ENCODE peak calls at places on chromosome 19, in eight cellular contexts. One of them, this sample, is unnamed.

GRCh38 chr19:55472463-55472862 is 4.0 kb upstream of the ZNF628 start:
- DNase-seq in NCI-H460: no peak
- DNase-seq in B cell: no peak
- DNase-seq in left ventricle myocardium superior: no peak
- DNase-seq in activated CD4-positive, alpha-beta T cell treated with anti-CD3 and anti-CD28 coated beads for 48 hours: no peak
- DNase-seq in NT2/D1: no peak
- DNase-seq in progenitor cell of endocrine pancreas: no peak
- DNase-seq in NCI-H748 treated with DMSO at 0.1 percent for 48 hours: no peak
- DNase-seq in this sample: no peak

GRCh38 chr19:3975637-3976087 is 4.8 kb upstream of the DAPK3 start:
- DNase-seq in NCI-H460: no peak
- DNase-seq in B cell: no peak
- DNase-seq in left ventricle myocardium superior: no peak
- DNase-seq in activated CD4-positive, alpha-beta T cell treated with anti-CD3 and anti-CD28 coated beads for 48 hours: no peak
- DNase-seq in NT2/D1: no peak
- DNase-seq in progenitor cell of endocrine pancreas: no peak
- DNase-seq in NCI-H748 treated with DMSO at 0.1 percent for 48 hours: no peak
- DNase-seq in this sample: no peak

GRCh38 chr19:15991602-15992001 is 42.8 kb downstream of the OR10H4 start:
- DNase-seq in NCI-H460: no peak
- DNase-seq in B cell: no peak
- DNase-seq in left ventricle myocardium superior: no peak
- DNase-seq in activated CD4-positive, alpha-beta T cell treated with anti-CD3 and anti-CD28 coated beads for 48 hours: no peak
- DNase-seq in NT2/D1: no peak
- DNase-seq in progenitor cell of endocrine pancreas: no peak
- DNase-seq in NCI-H748 treated with DMSO at 0.1 percent for 48 hours: no peak
- DNase-seq in this sample: no peak

GRCh38 chr19:53581871-53582279 is 43.9 kb downstream of the ZNF331 start:
- DNase-seq in NCI-H460: no peak
- DNase-seq in B cell: no peak
- DNase-seq in left ventricle myocardium superior: no peak
- DNase-seq in activated CD4-positive, alpha-beta T cell treated with anti-CD3 and anti-CD28 coated beads for 48 hours: no peak
- DNase-seq in NT2/D1: no peak
- DNase-seq in progenitor cell of endocrine pancreas: no peak
- DNase-seq in NCI-H748 treated with DMSO at 0.1 percent for 48 hours: no peak
- DNase-seq in this sample: no peak

GRCh38 chr19:3693030-3693925 is 7.0 kb downstream of the PIP5K1C start:
- DNase-seq in NCI-H460: no peak
- DNase-seq in B cell: no peak
- DNase-seq in left ventricle myocardium superior: no peak
- DNase-seq in activated CD4-positive, alpha-beta T cell treated with anti-CD3 and anti-CD28 coated beads for 48 hours: no peak
- DNase-seq in NT2/D1: no peak
- DNase-seq in progenitor cell of endocrine pancreas: no peak
- DNase-seq in NCI-H748 treated with DMSO at 0.1 percent for 48 hours: no peak
- DNase-seq in this sample: no peak

GRCh38 chr19:14686411-14686810 is 3.4 kb upstream of the ZNF333 start:
- DNase-seq in NCI-H460: peak
- DNase-seq in B cell: peak
- DNase-seq in left ventricle myocardium superior: no peak
- DNase-seq in activated CD4-positive, alpha-beta T cell treated with anti-CD3 and anti-CD28 coated beads for 48 hours: peak
- DNase-seq in NT2/D1: peak
- DNase-seq in progenitor cell of endocrine pancreas: no peak
- DNase-seq in NCI-H748 treated with DMSO at 0.1 percent for 48 hours: no peak
- DNase-seq in this sample: peak

GRCh38 chr19:36331353-36332228 is 47.4 kb downstream of the ZFP14 start:
- DNase-seq in NCI-H460: peak
- DNase-seq in B cell: peak
- DNase-seq in left ventricle myocardium superior: peak
- DNase-seq in activated CD4-positive, alpha-beta T cell treated with anti-CD3 and anti-CD28 coated beads for 48 hours: peak
- DNase-seq in NT2/D1: peak
- DNase-seq in progenitor cell of endocrine pancreas: peak
- DNase-seq in NCI-H748 treated with DMSO at 0.1 percent for 48 hours: peak
- DNase-seq in this sample: peak

GRCh38 chr19:41597600-41598041 is 21.7 kb downstream of the CEACAM21 start:
- DNase-seq in NCI-H460: peak
- DNase-seq in B cell: peak
- DNase-seq in left ventricle myocardium superior: no peak
- DNase-seq in activated CD4-positive, alpha-beta T cell treated with anti-CD3 and anti-CD28 coated beads for 48 hours: peak
- DNase-seq in NT2/D1: peak
- DNase-seq in progenitor cell of endocrine pancreas: peak
- DNase-seq in NCI-H748 treated with DMSO at 0.1 percent for 48 hours: peak
- DNase-seq in this sample: peak

GRCh38 chr19:379796-380195 is 29.2 kb downstream of the C2CD4C start:
- DNase-seq in NCI-H460: no peak
- DNase-seq in B cell: no peak
- DNase-seq in left ventricle myocardium superior: no peak
- DNase-seq in activated CD4-positive, alpha-beta T cell treated with anti-CD3 and anti-CD28 coated beads for 48 hours: no peak
- DNase-seq in NT2/D1: no peak
- DNase-seq in progenitor cell of endocrine pancreas: no peak
- DNase-seq in NCI-H748 treated with DMSO at 0.1 percent for 48 hours: no peak
- DNase-seq in this sample: no peak

GRCh38 chr19:40466219-40467006 is at the start of gene SPTBN4:
- DNase-seq in NCI-H460: no peak
- DNase-seq in B cell: peak
- DNase-seq in left ventricle myocardium superior: peak
- DNase-seq in activated CD4-positive, alpha-beta T cell treated with anti-CD3 and anti-CD28 coated beads for 48 hours: peak
- DNase-seq in NT2/D1: no peak
- DNase-seq in progenitor cell of endocrine pancreas: no peak
- DNase-seq in NCI-H748 treated with DMSO at 0.1 percent for 48 hours: no peak
- DNase-seq in this sample: no peak

GRCh38 chr19:33394006-33394722 is 20.7 kb downstream of the CEBPG start:
- DNase-seq in NCI-H460: no peak
- DNase-seq in B cell: no peak
- DNase-seq in left ventricle myocardium superior: peak
- DNase-seq in activated CD4-positive, alpha-beta T cell treated with anti-CD3 and anti-CD28 coated beads for 48 hours: no peak
- DNase-seq in NT2/D1: no peak
- DNase-seq in progenitor cell of endocrine pancreas: no peak
- DNase-seq in NCI-H748 treated with DMSO at 0.1 percent for 48 hours: no peak
- DNase-seq in this sample: no peak

GRCh38 chr19:27918818-27919217 is 1294.1 kb downstream of the UQCRFS1 start:
- DNase-seq in NCI-H460: no peak
- DNase-seq in B cell: no peak
- DNase-seq in left ventricle myocardium superior: no peak
- DNase-seq in activated CD4-positive, alpha-beta T cell treated with anti-CD3 and anti-CD28 coated beads for 48 hours: no peak
- DNase-seq in NT2/D1: no peak
- DNase-seq in progenitor cell of endocrine pancreas: no peak
- DNase-seq in NCI-H748 treated with DMSO at 0.1 percent for 48 hours: no peak
- DNase-seq in this sample: no peak

GRCh38 chr19:17170538-17171297 is 44.4 kb upstream of the USE1 start:
- DNase-seq in NCI-H460: no peak
- DNase-seq in B cell: no peak
- DNase-seq in left ventricle myocardium superior: no peak
- DNase-seq in activated CD4-positive, alpha-beta T cell treated with anti-CD3 and anti-CD28 coated beads for 48 hours: peak
- DNase-seq in NT2/D1: no peak
- DNase-seq in progenitor cell of endocrine pancreas: no peak
- DNase-seq in NCI-H748 treated with DMSO at 0.1 percent for 48 hours: no peak
- DNase-seq in this sample: no peak

GRCh38 chr19:19539738-19540703 is 2.0 kb downstream of the CILP2 start:
- DNase-seq in NCI-H460: no peak
- DNase-seq in B cell: peak
- DNase-seq in left ventricle myocardium superior: peak
- DNase-seq in activated CD4-positive, alpha-beta T cell treated with anti-CD3 and anti-CD28 coated beads for 48 hours: peak
- DNase-seq in NT2/D1: peak
- DNase-seq in progenitor cell of endocrine pancreas: no peak
- DNase-seq in NCI-H748 treated with DMSO at 0.1 percent for 48 hours: no peak
- DNase-seq in this sample: no peak

GRCh38 chr19:47240561-47240960 is 9.6 kb upstream of the BBC3 start:
- DNase-seq in NCI-H460: no peak
- DNase-seq in B cell: no peak
- DNase-seq in left ventricle myocardium superior: no peak
- DNase-seq in activated CD4-positive, alpha-beta T cell treated with anti-CD3 and anti-CD28 coated beads for 48 hours: no peak
- DNase-seq in NT2/D1: no peak
- DNase-seq in progenitor cell of endocrine pancreas: no peak
- DNase-seq in NCI-H748 treated with DMSO at 0.1 percent for 48 hours: no peak
- DNase-seq in this sample: no peak

GRCh38 chr19:42184401-42184861 is 33.0 kb downstream of the DEDD2 start:
- DNase-seq in NCI-H460: peak
- DNase-seq in B cell: peak
- DNase-seq in left ventricle myocardium superior: peak
- DNase-seq in activated CD4-positive, alpha-beta T cell treated with anti-CD3 and anti-CD28 coated beads for 48 hours: peak
- DNase-seq in NT2/D1: peak
- DNase-seq in progenitor cell of endocrine pancreas: peak
- DNase-seq in NCI-H748 treated with DMSO at 0.1 percent for 48 hours: peak
- DNase-seq in this sample: peak

GRCh38 chr19:32702010-32702409 is 10.4 kb downstream of the NUDT19 start:
- DNase-seq in NCI-H460: no peak
- DNase-seq in B cell: no peak
- DNase-seq in left ventricle myocardium superior: no peak
- DNase-seq in activated CD4-positive, alpha-beta T cell treated with anti-CD3 and anti-CD28 coated beads for 48 hours: no peak
- DNase-seq in NT2/D1: no peak
- DNase-seq in progenitor cell of endocrine pancreas: peak
- DNase-seq in NCI-H748 treated with DMSO at 0.1 percent for 48 hours: peak
- DNase-seq in this sample: no peak

GRCh38 chr19:45424191-45425058 is 708 bp upstream of the ERCC1 start:
- DNase-seq in NCI-H460: peak
- DNase-seq in B cell: no peak
- DNase-seq in left ventricle myocardium superior: peak
- DNase-seq in activated CD4-positive, alpha-beta T cell treated with anti-CD3 and anti-CD28 coated beads for 48 hours: peak
- DNase-seq in NT2/D1: no peak
- DNase-seq in progenitor cell of endocrine pancreas: no peak
- DNase-seq in NCI-H748 treated with DMSO at 0.1 percent for 48 hours: peak
- DNase-seq in this sample: no peak

GRCh38 chr19:6828306-6828697 is 55.8 kb downstream of the VAV1 start:
- DNase-seq in NCI-H460: no peak
- DNase-seq in B cell: no peak
- DNase-seq in left ventricle myocardium superior: no peak
- DNase-seq in activated CD4-positive, alpha-beta T cell treated with anti-CD3 and anti-CD28 coated beads for 48 hours: no peak
- DNase-seq in NT2/D1: no peak
- DNase-seq in progenitor cell of endocrine pancreas: no peak
- DNase-seq in NCI-H748 treated with DMSO at 0.1 percent for 48 hours: no peak
- DNase-seq in this sample: peak

GRCh38 chr19:8639821-8640401 is 9.5 kb downstream of the NFILZ start:
- DNase-seq in NCI-H460: no peak
- DNase-seq in B cell: no peak
- DNase-seq in left ventricle myocardium superior: no peak
- DNase-seq in activated CD4-positive, alpha-beta T cell treated with anti-CD3 and anti-CD28 coated beads for 48 hours: no peak
- DNase-seq in NT2/D1: no peak
- DNase-seq in progenitor cell of endocrine pancreas: no peak
- DNase-seq in NCI-H748 treated with DMSO at 0.1 percent for 48 hours: no peak
- DNase-seq in this sample: no peak

GRCh38 chr19:52297601-52298358 is 811 bp downstream of the ZNF480 start:
- DNase-seq in NCI-H460: no peak
- DNase-seq in B cell: no peak
- DNase-seq in left ventricle myocardium superior: no peak
- DNase-seq in activated CD4-positive, alpha-beta T cell treated with anti-CD3 and anti-CD28 coated beads for 48 hours: no peak
- DNase-seq in NT2/D1: no peak
- DNase-seq in progenitor cell of endocrine pancreas: no peak
- DNase-seq in NCI-H748 treated with DMSO at 0.1 percent for 48 hours: peak
- DNase-seq in this sample: no peak

GRCh38 chr19:55312621-55313117 is 12.5 kb downstream of the TMEM150B start:
- DNase-seq in NCI-H460: no peak
- DNase-seq in B cell: no peak
- DNase-seq in left ventricle myocardium superior: no peak
- DNase-seq in activated CD4-positive, alpha-beta T cell treated with anti-CD3 and anti-CD28 coated beads for 48 hours: no peak
- DNase-seq in NT2/D1: no peak
- DNase-seq in progenitor cell of endocrine pancreas: no peak
- DNase-seq in NCI-H748 treated with DMSO at 0.1 percent for 48 hours: no peak
- DNase-seq in this sample: no peak

GRCh38 chr19:3276341-3276799 is 51.9 kb downstream of the CELF5 start:
- DNase-seq in NCI-H460: no peak
- DNase-seq in B cell: no peak
- DNase-seq in left ventricle myocardium superior: no peak
- DNase-seq in activated CD4-positive, alpha-beta T cell treated with anti-CD3 and anti-CD28 coated beads for 48 hours: peak
- DNase-seq in NT2/D1: no peak
- DNase-seq in progenitor cell of endocrine pancreas: peak
- DNase-seq in NCI-H748 treated with DMSO at 0.1 percent for 48 hours: peak
- DNase-seq in this sample: peak

GRCh38 chr19:38915329-38916321 is 3.6 kb upstream of the CCER2 start:
- DNase-seq in NCI-H460: no peak
- DNase-seq in B cell: no peak
- DNase-seq in left ventricle myocardium superior: no peak
- DNase-seq in activated CD4-positive, alpha-beta T cell treated with anti-CD3 and anti-CD28 coated beads for 48 hours: no peak
- DNase-seq in NT2/D1: no peak
- DNase-seq in progenitor cell of endocrine pancreas: no peak
- DNase-seq in NCI-H748 treated with DMSO at 0.1 percent for 48 hours: no peak
- DNase-seq in this sample: no peak

GRCh38 chr19:17721821-17722220 is 2.5 kb downstream of the MAP1S start:
- DNase-seq in NCI-H460: no peak
- DNase-seq in B cell: no peak
- DNase-seq in left ventricle myocardium superior: peak
- DNase-seq in activated CD4-positive, alpha-beta T cell treated with anti-CD3 and anti-CD28 coated beads for 48 hours: peak
- DNase-seq in NT2/D1: no peak
- DNase-seq in progenitor cell of endocrine pancreas: no peak
- DNase-seq in NCI-H748 treated with DMSO at 0.1 percent for 48 hours: no peak
- DNase-seq in this sample: no peak

GRCh38 chr19:495047-495439 is 1.2 kb upstream of the MADCAM1 start:
- DNase-seq in NCI-H460: no peak
- DNase-seq in B cell: no peak
- DNase-seq in left ventricle myocardium superior: no peak
- DNase-seq in activated CD4-positive, alpha-beta T cell treated with anti-CD3 and anti-CD28 coated beads for 48 hours: no peak
- DNase-seq in NT2/D1: no peak
- DNase-seq in progenitor cell of endocrine pancreas: no peak
- DNase-seq in NCI-H748 treated with DMSO at 0.1 percent for 48 hours: no peak
- DNase-seq in this sample: no peak

GRCh38 chr19:19356901-19357566 is 36.4 kb downstream of the MAU2 start:
- DNase-seq in NCI-H460: no peak
- DNase-seq in B cell: no peak
- DNase-seq in left ventricle myocardium superior: no peak
- DNase-seq in activated CD4-positive, alpha-beta T cell treated with anti-CD3 and anti-CD28 coated beads for 48 hours: no peak
- DNase-seq in NT2/D1: no peak
- DNase-seq in progenitor cell of endocrine pancreas: no peak
- DNase-seq in NCI-H748 treated with DMSO at 0.1 percent for 48 hours: no peak
- DNase-seq in this sample: no peak

GRCh38 chr19:13463296-13463695 is 43.0 kb downstream of the CACNA1A start:
- DNase-seq in NCI-H460: peak
- DNase-seq in B cell: no peak
- DNase-seq in left ventricle myocardium superior: peak
- DNase-seq in activated CD4-positive, alpha-beta T cell treated with anti-CD3 and anti-CD28 coated beads for 48 hours: peak
- DNase-seq in NT2/D1: peak
- DNase-seq in progenitor cell of endocrine pancreas: peak
- DNase-seq in NCI-H748 treated with DMSO at 0.1 percent for 48 hours: no peak
- DNase-seq in this sample: peak

GRCh38 chr19:405138-405965 is 3.6 kb downstream of the C2CD4C start:
- DNase-seq in NCI-H460: no peak
- DNase-seq in B cell: no peak
- DNase-seq in left ventricle myocardium superior: no peak
- DNase-seq in activated CD4-positive, alpha-beta T cell treated with anti-CD3 and anti-CD28 coated beads for 48 hours: no peak
- DNase-seq in NT2/D1: no peak
- DNase-seq in progenitor cell of endocrine pancreas: no peak
- DNase-seq in NCI-H748 treated with DMSO at 0.1 percent for 48 hours: no peak
- DNase-seq in this sample: no peak

GRCh38 chr19:14141041-14141440 is 4.7 kb upstream of the ASF1B start:
- DNase-seq in NCI-H460: no peak
- DNase-seq in B cell: no peak
- DNase-seq in left ventricle myocardium superior: no peak
- DNase-seq in activated CD4-positive, alpha-beta T cell treated with anti-CD3 and anti-CD28 coated beads for 48 hours: peak
- DNase-seq in NT2/D1: no peak
- DNase-seq in progenitor cell of endocrine pancreas: no peak
- DNase-seq in NCI-H748 treated with DMSO at 0.1 percent for 48 hours: no peak
- DNase-seq in this sample: no peak

GRCh38 chr19:52689804-52690394 is 44.9 kb downstream of the ZNF611 start:
- DNase-seq in NCI-H460: no peak
- DNase-seq in B cell: peak
- DNase-seq in left ventricle myocardium superior: peak
- DNase-seq in activated CD4-positive, alpha-beta T cell treated with anti-CD3 and anti-CD28 coated beads for 48 hours: peak
- DNase-seq in NT2/D1: no peak
- DNase-seq in progenitor cell of endocrine pancreas: peak
- DNase-seq in NCI-H748 treated with DMSO at 0.1 percent for 48 hours: no peak
- DNase-seq in this sample: no peak

GRCh38 chr19:1104452-1105216 is 840 bp downstream of the GPX4 start:
- DNase-seq in NCI-H460: peak
- DNase-seq in B cell: peak
- DNase-seq in left ventricle myocardium superior: peak
- DNase-seq in activated CD4-positive, alpha-beta T cell treated with anti-CD3 and anti-CD28 coated beads for 48 hours: peak
- DNase-seq in NT2/D1: no peak
- DNase-seq in progenitor cell of endocrine pancreas: peak
- DNase-seq in NCI-H748 treated with DMSO at 0.1 percent for 48 hours: no peak
- DNase-seq in this sample: peak

GRCh38 chr19:39768334-39768733 is 10.3 kb upstream of the LEUTX start:
- DNase-seq in NCI-H460: no peak
- DNase-seq in B cell: no peak
- DNase-seq in left ventricle myocardium superior: no peak
- DNase-seq in activated CD4-positive, alpha-beta T cell treated with anti-CD3 and anti-CD28 coated beads for 48 hours: no peak
- DNase-seq in NT2/D1: no peak
- DNase-seq in progenitor cell of endocrine pancreas: no peak
- DNase-seq in NCI-H748 treated with DMSO at 0.1 percent for 48 hours: no peak
- DNase-seq in this sample: no peak

GRCh38 chr19:17719730-17720486 is 628 bp downstream of the MAP1S start:
- DNase-seq in NCI-H460: no peak
- DNase-seq in B cell: no peak
- DNase-seq in left ventricle myocardium superior: no peak
- DNase-seq in activated CD4-positive, alpha-beta T cell treated with anti-CD3 and anti-CD28 coated beads for 48 hours: peak
- DNase-seq in NT2/D1: no peak
- DNase-seq in progenitor cell of endocrine pancreas: no peak
- DNase-seq in NCI-H748 treated with DMSO at 0.1 percent for 48 hours: no peak
- DNase-seq in this sample: peak

This sample was measured in T47D.